ENCODE peak calls at places on chromosome 21, in seven cellular contexts. S, V, J, Z, O, M and Y are unnamed samples.

GRCh38 chr21:25171438-25171837 is 435.8 kb downstream of the MRPL39 start:
- DNase-seq in S (no peak), V (peak), Z (no peak), O (no peak), J (no peak), M (no peak), Y (no peak)

GRCh38 chr21:16588433-16588860 is 858.7 kb downstream of the USP25 start:
- DNase-seq in J (peak), Z (peak), S (peak), M (no peak), V (peak), O (peak), Y (peak)

GRCh38 chr21:34669149-34669879 is 520 bp downstream of the CLIC6 start:
- DNase-seq in J (no peak), S (no peak), M (peak), O (no peak), V (no peak), Z (no peak), Y (no peak)

GRCh38 chr21:44956356-44957046 is 16.7 kb downstream of the SLX9 start:
- DNase-seq in V (no peak), M (no peak), Z (no peak), O (no peak), J (no peak), S (no peak), Y (no peak)

GRCh38 chr21:34042735-34043134 is 30.6 kb upstream of the MRPS6 start:
- DNase-seq in S (no peak), O (no peak), Z (no peak), M (no peak), J (no peak), V (no peak), Y (no peak)

GRCh38 chr21:46056450-46056903 is 41.4 kb upstream of the COL6A2 start:
- DNase-seq in O (peak), J (no peak), M (no peak), V (no peak), Z (no peak), S (no peak), Y (no peak)

GRCh38 chr21:26769613-26770188 is 75.5 kb downstream of the ADAMTS1 start:
- DNase-seq in M (no peak), Z (peak), S (no peak), J (no peak), V (no peak), O (no peak), Y (peak)

GRCh38 chr21:46667735-46668380 is 32.4 kb downstream of the PRMT2 start:
- DNase-seq in M (peak), Z (peak), O (no peak), J (no peak), S (peak), V (no peak), Y (no peak)

GRCh38 chr21:42124081-42124480 is 53.0 kb downstream of the UMODL1 start:
- DNase-seq in O (no peak), J (no peak), M (no peak), V (no peak), Z (no peak), S (no peak), Y (no peak)

GRCh38 chr21:14877581-14878228 is 187.1 kb downstream of the NRIP1 start:
- DNase-seq in O (no peak), S (no peak), J (no peak), V (no peak), M (peak), Z (no peak), Y (no peak)

GRCh38 chr21:37800496-37801061 is 115.7 kb downstream of the KCNJ6 start:
- DNase-seq in Z (no peak), M (no peak), O (no peak), V (no peak), S (no peak), J (no peak), Y (no peak)

GRCh38 chr21:39022901-39023693 is 160.2 kb downstream of the PSMG1 start:
- DNase-seq in J (peak), V (peak), M (no peak), S (peak), Z (no peak), O (no peak), Y (no peak)

GRCh38 chr21:46572850-46573249 is 32.0 kb downstream of the S100B start:
- DNase-seq in J (no peak), M (no peak), V (no peak), O (no peak), Z (no peak), S (no peak), Y (no peak)

GRCh38 chr21:42040411-42041180 is 30.4 kb upstream of the ZBTB21 start:
- DNase-seq in J (no peak), O (no peak), V (peak), M (no peak), S (no peak), Z (no peak), Y (no peak)

GRCh38 chr21:34726627-34727337 is 58.0 kb downstream of the CLIC6 start:
- DNase-seq in Z (no peak), V (peak), S (no peak), O (no peak), M (no peak), J (no peak), Y (no peak)

GRCh38 chr21:38669186-38669585 is 136.5 kb upstream of the ETS2 start:
- DNase-seq in O (no peak), V (no peak), J (no peak), Z (peak), M (peak), S (peak), Y (peak)

GRCh38 chr21:44436111-44436611 is 19.1 kb upstream of the LRRC3 start:
- DNase-seq in J (no peak), V (no peak), O (no peak), M (no peak), S (no peak), Z (no peak), Y (no peak)

GRCh38 chr21:15309022-15309590 is 244.3 kb upstream of the NRIP1 start:
- DNase-seq in O (no peak), Z (no peak), M (no peak), J (no peak), S (no peak), V (no peak), Y (no peak)

GRCh38 chr21:28793043-28793442 is 199.6 kb downstream of the LTN1 start:
- DNase-seq in O (no peak), J (no peak), S (no peak), V (no peak), Z (no peak), M (no peak), Y (peak)

GRCh38 chr21:41564871-41565281 is 56.9 kb upstream of the TMPRSS2 start:
- DNase-seq in S (no peak), Z (no peak), M (no peak), J (peak), O (no peak), V (no peak), Y (no peak)

GRCh38 chr21:23853796-23854379 is 1753.4 kb downstream of the MRPL39 start:
- DNase-seq in S (no peak), M (peak), Z (peak), V (no peak), J (no peak), O (no peak), Y (peak)

GRCh38 chr21:41750532-41751151 is 16.2 kb downstream of the RIPK4 start:
- DNase-seq in V (no peak), Z (no peak), J (no peak), O (no peak), S (no peak), M (no peak), Y (no peak)

GRCh38 chr21:41369915-41370839 is 8.3 kb downstream of the MX2 start:
- DNase-seq in Z (no peak), J (no peak), V (no peak), M (peak), O (no peak), S (no peak), Y (no peak)

GRCh38 chr21:38487906-38488639 is 10.2 kb downstream of the ERG start:
- DNase-seq in S (no peak), Z (peak), M (no peak), V (peak), O (no peak), J (no peak), Y (no peak)

GRCh38 chr21:44757731-44758130 is 43.9 kb downstream of the UBE2G2 start:
- DNase-seq in M (no peak), S (no peak), Z (no peak), J (no peak), V (no peak), O (no peak), Y (no peak)

GRCh38 chr21:24115141-24115540 is 1492.1 kb downstream of the MRPL39 start:
- DNase-seq in Z (no peak), J (no peak), O (no peak), M (no peak), V (no peak), S (no peak), Y (peak)

GRCh38 chr21:45323487-45324380 is 36.0 kb upstream of the POFUT2 start:
- DNase-seq in V (no peak), J (no peak), O (no peak), S (no peak), Z (no peak), M (no peak), Y (no peak)

GRCh38 chr21:32315511-32316362 is 17.1 kb downstream of the MRAP start:
- DNase-seq in V (no peak), M (no peak), J (no peak), Z (no peak), S (no peak), O (no peak), Y (no peak)

GRCh38 chr21:45393833-45394638 is 10.9 kb upstream of the COL18A1 start:
- DNase-seq in Z (no peak), J (no peak), S (no peak), V (no peak), O (no peak), M (no peak), Y (no peak)

GRCh38 chr21:41187537-41188025 is 19.6 kb downstream of the BACE2 start:
- DNase-seq in S (no peak), J (no peak), M (no peak), Z (no peak), V (no peak), O (no peak), Y (no peak)

GRCh38 chr21:34276711-34277425 is 86.9 kb upstream of the KCNE2 start:
- DNase-seq in S (no peak), V (no peak), M (peak), J (no peak), O (no peak), Z (no peak), Y (peak)

GRCh38 chr21:39715804-39716397 is 29.1 kb upstream of the IGSF5 start:
- DNase-seq in O (peak), V (peak), J (peak), M (peak), Z (peak), S (peak), Y (peak)

GRCh38 chr21:42815217-42815616 is 64.1 kb downstream of the WDR4 start:
- DNase-seq in J (no peak), S (no peak), Z (no peak), V (no peak), M (no peak), O (no peak), Y (no peak)